ENCODE peak calls at places on chromosome 4, in seven cellular contexts. K, U, F, A, V, R and I are unnamed samples.

GRCh38 chr4:102438873-102439614 is 62.1 kb upstream of the NFKB1 start:
- DNase-seq in K (no peak), U (peak), F (no peak), A (no peak), V (peak), R (peak), I (no peak)

GRCh38 chr4:33715996-33716395 is 2528.3 kb downstream of the ARAP2 start:
- DNase-seq in K (no peak), U (no peak), F (no peak), A (no peak), V (peak), R (peak), I (no peak)

GRCh38 chr4:40669504-40669903 is 39.8 kb upstream of the RBM47 start:
- DNase-seq in K (no peak), U (no peak), F (no peak), A (no peak), V (no peak), R (no peak), I (no peak)

GRCh38 chr4:150890246-150890645 is 124.8 kb downstream of the LRBA start:
- DNase-seq in K (no peak), U (no peak), F (no peak), A (no peak), V (no peak), R (no peak), I (no peak)

GRCh38 chr4:6478546-6479220 is 6.3 kb upstream of the PPP2R2C start:
- DNase-seq in K (no peak), U (no peak), F (peak), A (peak), V (no peak), R (no peak), I (no peak)

GRCh38 chr4:24560770-24561415 is 23.5 kb downstream of the DHX15 start:
- DNase-seq in K (no peak), U (no peak), F (no peak), A (no peak), V (no peak), R (no peak), I (no peak)

GRCh38 chr4:3077796-3078195 is 3.3 kb downstream of the HTT start:
- DNase-seq in K (no peak), U (no peak), F (no peak), A (no peak), V (no peak), R (no peak), I (no peak)

GRCh38 chr4:147288512-147288911 is 192.4 kb upstream of the EDNRA start:
- DNase-seq in K (no peak), U (no peak), F (no peak), A (no peak), V (no peak), R (no peak), I (no peak)

GRCh38 chr4:108622022-108622421 is 1.6 kb downstream of the RPL34 start:
- DNase-seq in K (no peak), U (no peak), F (no peak), A (no peak), V (no peak), R (no peak), I (no peak)

GRCh38 chr4:38774181-38774580 is 8.6 kb downstream of the TLR10 start:
- DNase-seq in K (no peak), U (no peak), F (no peak), A (no peak), V (no peak), R (no peak), I (no peak)

GRCh38 chr4:130705023-130705422 is 1609.1 kb downstream of the C4orf33 start:
- DNase-seq in K (no peak), U (no peak), F (no peak), A (no peak), V (peak), R (no peak), I (no peak)

GRCh38 chr4:98542011-98542410 is 116.4 kb downstream of the TSPAN5 start:
- DNase-seq in K (no peak), U (no peak), F (no peak), A (no peak), V (no peak), R (no peak), I (no peak)

GRCh38 chr4:2786152-2786671 is 6.7 kb upstream of the SH3BP2 start:
- DNase-seq in K (peak), U (no peak), F (no peak), A (peak), V (no peak), R (no peak), I (peak)

GRCh38 chr4:25654031-25654970 is 1.4 kb upstream of the SLC34A2 start:
- DNase-seq in K (peak), U (no peak), F (no peak), A (no peak), V (no peak), R (no peak), I (no peak)

GRCh38 chr4:57131849-57132745 is 21.9 kb upstream of the IGFBP7 start:
- DNase-seq in K (no peak), U (no peak), F (no peak), A (no peak), V (no peak), R (peak), I (no peak)

GRCh38 chr4:23135792-23136645 is 443.3 kb downstream of the GBA3 start:
- DNase-seq in K (no peak), U (peak), F (no peak), A (no peak), V (peak), R (no peak), I (no peak)

GRCh38 chr4:151197258-151197657 is 79.7 kb upstream of the PRSS48 start:
- DNase-seq in K (no peak), U (no peak), F (no peak), A (no peak), V (peak), R (no peak), I (no peak)

GRCh38 chr4:140049924-140050681 is 103.9 kb downstream of the MAML3 start:
- DNase-seq in K (no peak), U (peak), F (no peak), A (no peak), V (no peak), R (no peak), I (no peak)

GRCh38 chr4:89889289-89889688 is 5.4 kb upstream of the MMRN1 start:
- DNase-seq in K (peak), U (no peak), F (no peak), A (no peak), V (no peak), R (no peak), I (no peak)

GRCh38 chr4:146032234-146032860 is 93.7 kb upstream of the ZNF827 start:
- DNase-seq in K (no peak), U (no peak), F (no peak), A (no peak), V (no peak), R (no peak), I (no peak)

GRCh38 chr4:7266525-7267292 is 74.4 kb downstream of the SORCS2 start:
- DNase-seq in K (no peak), U (peak), F (no peak), A (no peak), V (peak), R (peak), I (no peak)

GRCh38 chr4:17276821-17277220 is 235.1 kb downstream of the QDPR start:
- DNase-seq in K (no peak), U (no peak), F (no peak), A (no peak), V (no peak), R (no peak), I (no peak)

GRCh38 chr4:38818441-38818976 is 13.9 kb upstream of the TLR1 start:
- DNase-seq in K (no peak), U (no peak), F (peak), A (no peak), V (peak), R (peak), I (no peak)

GRCh38 chr4:182206916-182207315 is 36.3 kb upstream of the TENM3 start:
- DNase-seq in K (no peak), U (no peak), F (no peak), A (no peak), V (no peak), R (no peak), I (no peak)

GRCh38 chr4:85762204-85762884 is 287.4 kb downstream of the ARHGAP24 start:
- DNase-seq in K (no peak), U (no peak), F (no peak), A (no peak), V (no peak), R (no peak), I (peak)

GRCh38 chr4:159390648-159391047 is 287.8 kb downstream of the RAPGEF2 start:
- DNase-seq in K (no peak), U (peak), F (no peak), A (no peak), V (peak), R (peak), I (no peak)

GRCh38 chr4:86910820-86911684 is 18.8 kb upstream of the C4orf36 start:
- DNase-seq in K (no peak), U (no peak), F (no peak), A (no peak), V (no peak), R (no peak), I (no peak)

GRCh38 chr4:184355111-184355604 is 119.2 kb downstream of the IRF2 start:
- DNase-seq in K (no peak), U (peak), F (no peak), A (no peak), V (peak), R (peak), I (no peak)

DNA sequence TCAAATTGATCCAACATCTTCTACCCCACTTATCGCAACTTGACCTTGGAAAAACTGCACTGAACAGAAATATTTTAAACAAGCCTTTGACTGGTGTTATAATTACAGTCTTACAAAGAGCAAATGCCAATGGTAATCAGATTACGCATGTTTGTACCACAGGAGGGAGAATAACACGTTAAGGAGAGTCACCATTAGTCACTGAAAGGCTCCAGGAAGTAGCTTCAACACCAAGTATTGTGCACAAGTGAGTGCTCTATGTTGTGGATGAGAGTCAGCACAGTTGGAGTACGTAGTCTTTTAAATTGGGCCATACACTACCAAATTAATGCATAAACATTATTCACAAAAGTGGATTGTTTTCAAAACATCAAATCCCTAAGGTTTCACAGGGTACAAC is 1081.5 kb upstream of the TENM3 start:
- DNase-seq in K (no peak), U (no peak), F (no peak), A (no peak), V (peak), R (no peak), I (no peak)
- H3K27ac ChIP-seq in K (no peak), U (no peak), F (no peak), A (no peak), V (no peak), R (no peak), I (no peak)

GRCh38 chr4:1312821-1313640 is 23.3 kb downstream of the MAEA start:
- DNase-seq in K (no peak), U (no peak), F (no peak), A (no peak), V (no peak), R (no peak), I (no peak)

GRCh38 chr4:1309261-1310010 is 19.7 kb downstream of the MAEA start:
- DNase-seq in K (peak), U (no peak), F (peak), A (peak), V (peak), R (no peak), I (peak)

GRCh38 chr4:1310031-1310795 is 20.5 kb downstream of the MAEA start:
- DNase-seq in K (no peak), U (no peak), F (no peak), A (no peak), V (peak), R (no peak), I (no peak)

GRCh38 chr4:1307951-1308735 is 18.5 kb downstream of the MAEA start:
- DNase-seq in K (no peak), U (no peak), F (no peak), A (no peak), V (no peak), R (no peak), I (no peak)

DNA sequence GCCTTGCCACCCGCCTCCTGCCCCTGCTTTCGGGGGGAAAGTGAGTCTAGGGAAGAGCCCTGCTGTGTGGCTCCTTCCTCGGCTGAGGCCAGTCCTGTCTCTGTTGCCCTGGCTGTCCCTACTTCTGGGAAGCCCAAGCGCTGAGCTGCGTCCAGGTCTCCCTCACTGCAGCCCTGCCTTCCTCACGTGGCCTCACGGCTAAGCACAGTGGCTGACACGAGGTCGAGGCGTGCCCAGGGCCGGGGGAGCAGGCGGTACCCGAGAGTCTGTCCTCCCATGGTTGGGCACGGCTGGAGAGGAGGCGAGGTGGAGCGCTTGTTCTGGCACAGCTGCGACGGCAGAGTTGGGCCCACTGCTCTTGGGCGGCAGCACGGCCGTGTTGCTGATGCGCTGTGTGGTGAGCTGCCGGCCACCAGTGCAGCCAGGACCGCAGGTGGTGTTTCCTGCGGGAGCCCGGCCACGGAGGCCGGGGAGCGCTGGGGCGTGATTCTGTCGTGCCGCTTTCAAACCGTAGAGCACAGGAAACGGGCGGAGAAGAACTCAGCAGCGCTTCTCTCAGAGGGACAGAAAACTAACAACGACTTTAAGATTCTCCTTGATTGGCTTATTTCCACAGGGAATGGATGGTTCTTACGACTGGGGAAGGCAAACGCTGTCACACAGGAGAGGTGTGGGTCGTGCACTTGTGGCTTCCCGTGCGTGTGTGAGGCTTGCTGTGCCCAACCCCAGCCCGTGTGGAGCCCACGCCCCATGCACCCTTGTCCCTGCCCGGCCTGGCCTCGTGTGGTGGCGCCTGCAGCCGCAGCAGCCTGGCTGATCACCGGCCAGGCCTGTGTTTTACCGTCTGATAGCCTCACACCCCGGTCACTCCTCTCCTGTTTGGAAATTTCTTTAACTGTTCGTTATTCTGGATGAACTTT is 21.4 kb downstream of the MAEA start:
- DNase-seq in K (peak), U (no peak), F (no peak), A (no peak), V (no peak), R (no peak), I (no peak)
- H3K27ac ChIP-seq in K (peak), U (no peak), F (no peak), A (no peak), V (peak), R (no peak), I (no peak)

DNA sequence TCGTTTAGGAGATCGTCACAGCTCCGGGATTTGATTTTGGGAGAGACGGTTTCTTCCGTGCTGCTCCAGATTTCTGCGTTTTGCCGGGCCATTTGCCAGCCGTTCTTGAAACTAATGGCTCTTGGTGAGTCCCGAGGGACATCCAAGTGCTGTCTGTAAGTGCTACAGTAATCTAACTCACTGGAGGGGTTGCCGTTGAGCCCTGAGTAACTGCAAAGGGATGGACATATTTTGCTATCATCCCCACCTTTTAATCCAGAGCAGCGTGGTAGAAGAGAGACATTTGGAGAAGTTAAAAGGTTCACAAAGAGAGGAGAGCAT is 88.9 kb upstream of the PDLIM3 start:
- DNase-seq in K (no peak), U (no peak), F (no peak), A (no peak), V (no peak), R (no peak), I (no peak)
- H3K27ac ChIP-seq in K (no peak), U (no peak), F (no peak), A (no peak), V (no peak), R (no peak), I (no peak)

GRCh38 chr4:20838476-20838875 is 138.2 kb downstream of the PACRGL start:
- DNase-seq in K (no peak), U (no peak), F (no peak), A (no peak), V (no peak), R (no peak), I (no peak)

GRCh38 chr4:20839957-20840356 is 139.7 kb downstream of the PACRGL start:
- DNase-seq in K (no peak), U (peak), F (no peak), A (no peak), V (peak), R (peak), I (no peak)

GRCh38 chr4:20844311-20844710 is 144.1 kb downstream of the PACRGL start:
- DNase-seq in K (no peak), U (no peak), F (no peak), A (no peak), V (no peak), R (no peak), I (no peak)

DNA sequence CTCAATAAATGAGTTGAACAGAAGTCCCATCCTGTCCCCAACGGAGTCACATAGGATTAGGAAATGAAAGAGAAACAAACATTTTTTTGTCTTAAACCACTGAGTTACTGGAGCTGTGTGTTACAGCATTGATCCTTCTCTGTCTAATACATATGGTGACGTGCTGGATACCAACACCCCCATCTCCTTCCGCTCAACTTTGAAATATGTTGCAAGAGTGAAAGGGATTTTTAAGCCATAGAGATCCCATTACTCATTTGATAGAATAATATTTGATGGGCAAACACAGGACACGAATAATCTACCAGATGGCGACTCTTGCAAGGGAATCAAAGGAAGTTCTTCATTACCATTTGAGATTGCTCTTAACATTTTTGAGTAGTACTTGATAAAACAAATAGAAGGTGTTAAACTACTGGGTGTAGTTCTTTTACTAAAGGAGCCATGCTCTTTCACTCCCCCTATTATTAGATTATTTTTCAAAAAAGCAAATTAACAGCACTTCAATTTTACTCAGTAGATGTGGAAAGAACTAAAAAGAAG is 140.5 kb downstream of the PACRGL start:
- DNase-seq in K (no peak), U (no peak), F (no peak), A (no peak), V (no peak), R (no peak), I (no peak)
- H3K27ac ChIP-seq in K (no peak), U (no peak), F (no peak), A (no peak), V (peak), R (no peak), I (no peak)

GRCh38 chr4:183348706-183349659 is 26.8 kb upstream of the CLDN24 start:
- DNase-seq in K (no peak), U (peak), F (no peak), A (no peak), V (peak), R (peak), I (no peak)

GRCh38 chr4:183350317-183351071 is 28.3 kb upstream of the CLDN24 start:
- DNase-seq in K (no peak), U (no peak), F (no peak), A (no peak), V (no peak), R (no peak), I (peak)

GRCh38 chr4:183348136-183348535 is 25.9 kb upstream of the CLDN24 start:
- DNase-seq in K (no peak), U (no peak), F (no peak), A (no peak), V (no peak), R (no peak), I (no peak)

GRCh38 chr4:183347586-183347985 is 25.4 kb upstream of the CLDN24 start:
- DNase-seq in K (no peak), U (no peak), F (no peak), A (no peak), V (no peak), R (no peak), I (no peak)

GRCh38 chr4:183349673-183350072 is 27.4 kb upstream of the CLDN24 start:
- DNase-seq in K (no peak), U (no peak), F (no peak), A (no peak), V (peak), R (no peak), I (no peak)
- H3K27ac ChIP-seq in K (no peak), U (no peak), F (no peak), A (no peak), V (no peak), R (no peak), I (no peak)

DNA sequence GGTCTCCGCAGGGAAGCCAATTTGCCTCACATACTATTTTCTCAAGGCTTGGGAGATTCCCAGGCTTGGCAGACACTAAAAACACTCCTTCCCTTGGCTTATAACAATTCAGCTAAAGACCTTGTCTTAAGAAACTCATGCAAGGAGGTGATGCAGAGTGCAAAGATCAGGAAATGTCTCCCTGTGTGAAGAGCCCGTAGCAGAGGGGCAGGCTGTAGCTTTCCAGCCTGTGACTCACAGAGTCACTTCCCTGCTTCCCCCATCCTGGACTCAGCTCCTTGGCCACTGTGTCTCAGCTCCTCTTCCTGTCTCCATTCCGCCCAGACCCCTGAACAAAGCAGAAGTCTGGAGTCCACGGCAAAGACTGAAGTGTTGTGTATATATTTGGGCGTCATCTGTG is 56.1 kb downstream of the KDR start:
- DNase-seq in K (no peak), U (no peak), F (no peak), A (no peak), V (no peak), R (no peak), I (no peak)
- H3K27ac ChIP-seq in K (peak), U (no peak), F (no peak), A (no peak), V (no peak), R (no peak), I (no peak)

DNA sequence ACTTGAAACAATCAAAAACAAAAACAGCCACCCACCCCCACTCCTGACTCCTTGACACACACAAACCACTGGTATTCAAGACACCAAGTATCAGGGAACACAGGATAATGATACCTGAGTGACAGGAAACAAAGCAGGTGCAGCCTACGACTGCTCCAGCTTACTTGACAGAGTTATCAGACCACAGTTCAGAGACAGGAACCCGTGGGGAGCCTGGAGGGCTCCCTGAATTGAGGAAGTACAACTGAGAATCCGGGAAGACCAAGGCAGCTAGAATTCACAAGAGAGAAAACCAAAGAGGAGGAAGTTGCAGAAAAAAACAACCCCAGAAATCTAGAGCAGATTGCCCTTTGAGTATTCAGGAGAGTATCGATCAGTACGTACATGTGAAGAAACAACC is 20.5 kb downstream of the COMMD8 start:
- DNase-seq in K (peak), U (no peak), F (no peak), A (no peak), V (no peak), R (no peak), I (no peak)
- H3K27ac ChIP-seq in K (no peak), U (no peak), F (no peak), A (no peak), V (no peak), R (no peak), I (no peak)